ENCODE peak calls at places on chromosome 17, in six cellular contexts. E is body of pancreas, S is transverse colon, W is H1, T is heart right ventricle, M is AG09309. G is an unnamed sample.

GRCh38 chr17:38742431-38743308 is 5.5 kb downstream of the PCGF2 start:
- DNase-seq in S (peak; percentile 68), W (no peak), M (no peak), E (peak; percentile 82), T (no peak), G (peak; percentile 55)

GRCh38 chr17:28615260-28615940 is 1.4 kb upstream of the RSKR start:
- DNase-seq in E (no peak), W (no peak), M (no peak), S (no peak), T (no peak), G (no peak)

GRCh38 chr17:47649972-47650524 is 329 bp downstream of the KPNB1 start:
- DNase-seq in E (peak; percentile 54), M (no peak), T (no peak), S (no peak), W (no peak), G (no peak)

GRCh38 chr17:66564992-66565465 is 262.6 kb downstream of the PRKCA start:
- DNase-seq in M (no peak), W (no peak), S (no peak), E (no peak), T (no peak), G (no peak)

GRCh38 chr17:44842748-44843147 is 4.9 kb upstream of the HIGD1B start:
- DNase-seq in M (no peak), T (no peak), W (no peak), E (no peak), S (no peak), G (no peak)

GRCh38 chr17:76232342-76232741 is 8.0 kb downstream of the RNF157 start:
- DNase-seq in E (no peak), W (no peak), S (no peak), M (peak; percentile 56), T (no peak), G (no peak)

GRCh38 chr17:41211845-41212466 is 14.5 kb upstream of the KRTAP9-2 start:
- DNase-seq in E (no peak), M (peak; percentile 52), W (no peak), T (no peak), S (peak; percentile 22), G (no peak)

GRCh38 chr17:31249742-31250141 is 47.3 kb downstream of the OMG start:
- DNase-seq in W (no peak), T (no peak), S (no peak), M (no peak), E (no peak), G (no peak)

GRCh38 chr17:42891539-42892152 is 9.0 kb upstream of the G6PC1 start:
- DNase-seq in W (no peak), T (peak; percentile 69), E (peak; percentile 50), S (peak; percentile 38), M (no peak), G (peak; percentile 4)

GRCh38 chr17:5975651-5976050 is 94.5 kb upstream of the WSCD1 start:
- DNase-seq in E (no peak), T (no peak), W (no peak), S (no peak), M (no peak), G (no peak)

GRCh38 chr17:28684963-28685362 is 23.0 kb downstream of the SUPT6H start:
- DNase-seq in T (no peak), M (no peak), W (no peak), E (peak; percentile 58), S (peak; percentile 35), G (no peak)

GRCh38 chr17:60563743-60564142 is 36.2 kb upstream of the PPM1D start:
- DNase-seq in T (no peak), E (no peak), S (no peak), W (no peak), M (no peak), G (no peak)

GRCh38 chr17:60559995-60560859 is 34.2 kb upstream of the APPBP2 start:
- DNase-seq in S (no peak), M (no peak), T (no peak), W (no peak), E (no peak), G (no peak)

GRCh38 chr17:60560860-60561257 is 34.8 kb upstream of the APPBP2 start:
- DNase-seq in S (no peak), E (no peak), W (no peak), M (no peak), T (no peak), G (no peak)

GRCh38 chr17:60559659-60559994 is 33.6 kb upstream of the APPBP2 start:
- DNase-seq in T (no peak), S (no peak), W (no peak), E (no peak), M (no peak), G (no peak)

DNA sequence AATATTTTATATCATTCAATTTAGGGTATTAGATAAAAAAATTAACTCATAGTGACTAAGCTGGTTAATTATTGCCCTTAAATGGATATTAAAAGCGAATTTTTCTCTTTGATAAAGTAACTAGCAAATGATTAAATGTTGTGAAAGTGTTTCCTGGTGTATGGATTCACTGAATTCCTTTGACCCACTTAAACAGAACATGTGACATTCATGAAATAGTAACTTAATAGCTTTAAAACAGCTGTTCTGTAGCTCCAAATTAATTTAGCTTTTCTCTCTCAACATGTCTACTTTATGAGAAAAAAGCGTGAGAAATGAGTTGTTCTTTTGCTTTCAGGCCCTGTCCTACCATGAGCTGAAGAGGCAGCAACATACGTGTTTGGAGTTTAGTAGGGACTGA is 36.4 kb upstream of the APPBP2 start:
- DNase-seq in E (no peak), W (no peak), T (no peak), M (no peak), S (no peak), G (no peak)
- H3K4me3 ChIP-seq in E (no peak overlapping the region), W (no peak overlapping the region), T (no peak overlapping the region), M (no peak overlapping the region), S (no peak overlapping the region), G (no peak overlapping the region)

GRCh38 chr17:19341211-19341631 is 21.3 kb downstream of the B9D1 start:
- DNase-seq in E (no peak), T (no peak), W (no peak), S (no peak), M (no peak), G (no peak)

GRCh38 chr17:19343671-19344151 is 18.8 kb downstream of the B9D1 start:
- DNase-seq in S (no peak), T (no peak), M (no peak), E (peak; percentile 11), W (no peak), G (no peak)

GRCh38 chr17:19342611-19343255 is 19.8 kb downstream of the B9D1 start:
- DNase-seq in T (no peak), M (no peak), E (peak; percentile 11), W (no peak), S (no peak), G (no peak)

GRCh38 chr17:19343256-19343630 is 19.3 kb downstream of the B9D1 start:
- DNase-seq in W (no peak), S (no peak), E (peak; percentile 6), M (no peak), T (no peak), G (no peak)

GRCh38 chr17:19341641-19342610 is 20.6 kb downstream of the B9D1 start:
- DNase-seq in M (no peak), T (no peak), S (no peak), W (no peak), E (no peak), G (no peak)
- H3K4me3 ChIP-seq in M (no peak overlapping the region), T (no peak overlapping the region), S (no peak overlapping the region), W (no peak overlapping the region), E (no peak overlapping the region), G (no peak overlapping the region)

GRCh38 chr17:850828-851759 is 68.9 kb downstream of the MRM3 start:
- DNase-seq in W (no peak), T (no peak), E (no peak), S (no peak), M (no peak), G (peak; percentile 40)

GRCh38 chr17:851986-852385 is 69.8 kb downstream of the MRM3 start:
- DNase-seq in T (no peak), W (no peak), E (no peak), M (no peak), S (no peak), G (no peak)

GRCh38 chr17:846901-847777 is 65.0 kb downstream of the MRM3 start:
- DNase-seq in E (peak; percentile 22), T (no peak), M (no peak), S (no peak), W (no peak), G (no peak)

GRCh38 chr17:848402-848801 is 66.2 kb downstream of the MRM3 start:
- DNase-seq in T (no peak), E (no peak), M (no peak), S (no peak), W (no peak), G (no peak)

DNA sequence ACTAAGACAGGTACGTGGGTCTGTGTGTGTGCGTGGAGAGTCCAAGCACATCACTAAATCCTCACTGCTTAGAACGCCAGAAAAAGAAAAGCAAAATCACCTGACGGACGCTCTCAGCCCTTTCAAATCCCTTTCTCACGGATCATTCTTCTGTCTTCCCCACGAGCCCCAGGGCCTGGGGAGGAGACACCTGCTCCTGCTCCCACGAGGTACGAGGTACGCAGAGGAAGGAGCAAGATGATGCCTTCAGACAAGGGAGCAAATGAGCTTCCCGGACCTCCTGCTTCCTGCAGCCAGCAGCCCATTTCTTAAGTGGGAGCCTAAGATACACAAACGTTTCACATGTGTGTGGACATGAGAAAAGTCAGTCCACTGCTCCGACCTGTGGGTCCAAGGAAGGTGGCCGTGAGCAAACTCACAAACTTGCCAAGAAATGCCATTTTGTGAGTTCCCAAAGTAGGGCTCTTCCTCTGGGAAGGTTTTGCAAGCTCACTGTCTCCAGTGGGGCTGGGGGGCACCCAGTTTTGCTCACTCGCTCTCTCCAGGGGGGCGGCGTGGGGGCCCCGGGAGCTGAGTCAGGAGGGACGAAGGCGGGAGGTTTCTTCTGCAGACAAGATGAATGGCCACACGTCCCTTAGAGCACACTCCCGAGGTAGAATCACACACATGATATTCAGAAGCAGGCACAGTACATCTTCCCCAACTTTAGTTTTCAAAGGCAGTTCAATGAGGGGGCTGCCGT is 68.1 kb downstream of the MRM3 start:
- DNase-seq in E (no peak), M (no peak), T (no peak), W (no peak), S (no peak), G (no peak)
- H3K4me3 ChIP-seq in E (no peak overlapping the region), M (peak overlapping the region; percentile 5), T (no peak overlapping the region), W (no peak overlapping the region), S (no peak overlapping the region), G (peak overlapping the region; percentile 18)

DNA sequence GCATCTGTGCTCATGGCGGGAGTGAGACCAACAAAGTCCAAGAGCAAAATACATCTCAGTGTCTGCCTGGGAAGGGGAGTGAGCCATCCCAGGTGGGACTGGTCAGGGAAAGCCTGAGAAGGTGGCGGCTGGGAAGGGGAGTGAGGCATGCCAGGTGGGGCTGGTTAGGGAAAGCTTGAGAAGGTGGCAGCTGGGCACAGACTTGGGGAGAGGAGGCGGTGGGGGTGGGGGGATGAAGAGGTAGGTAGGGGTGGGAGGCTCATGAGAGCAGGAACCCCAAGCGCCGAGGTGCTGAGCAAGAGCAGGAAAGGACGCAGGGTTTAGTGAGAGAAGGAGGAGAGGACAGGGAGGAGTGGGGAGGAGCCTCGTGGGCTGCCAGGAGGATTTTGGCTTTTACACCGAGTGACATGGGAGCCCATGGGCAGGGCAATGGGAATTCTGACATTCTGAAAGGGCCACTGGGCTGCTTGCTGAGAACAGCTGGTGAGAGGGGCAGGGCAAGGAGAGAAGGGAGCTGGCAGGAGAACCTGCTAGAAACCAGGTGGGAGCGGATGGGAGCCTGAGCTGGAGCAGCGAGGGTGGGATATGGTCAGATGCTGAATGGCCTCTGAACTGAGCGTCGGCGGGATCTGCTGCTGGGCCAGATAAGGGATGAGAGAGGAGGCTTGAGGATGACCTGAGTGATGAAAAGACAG is 256.1 kb upstream of the RPL38 start:
- DNase-seq in E (peak; percentile 75), W (no peak), S (no peak), M (no peak), T (no peak), G (no peak)
- H3K4me3 ChIP-seq in E (no peak overlapping the region), W (no peak overlapping the region), S (no peak overlapping the region), M (no peak overlapping the region), T (no peak overlapping the region), G (no peak overlapping the region)

GRCh38 chr17:78883533-78884131 is 19.4 kb downstream of the CEP295NL start:
- DNase-seq in T (peak; percentile 77), W (no peak), S (peak; percentile 58), M (peak; percentile 82), E (peak; percentile 71), G (peak; percentile 93)
- H3K4me3 ChIP-seq in T (no peak overlapping the region), W (peak overlapping the region; percentile 19), S (peak overlapping the region; percentile 11), M (peak overlapping the region; percentile 35), E (no peak overlapping the region), G (peak overlapping the region; percentile 31)